ENCODE peak calls at places on chromosome X, in nine cellular contexts. X, F, M, U, E, N, G, B and Y are unnamed samples.
A peak's percentile ranks its signal among the peaks of the same experiment; 100 is the strongest.

GRCh38 chrX:44216171-44216570 is 127.3 kb downstream of the EFHC2 start:
- DNase-seq in X (no peak), F (no peak), M (no peak), U (no peak), E (no peak), N (no peak), G (no peak), B (no peak), Y (peak; percentile 30)

GRCh38 chrX:128928636-128929035 is 594.7 kb downstream of the SMARCA1 start:
- DNase-seq in X (no peak), F (no peak), M (no peak), U (no peak), E (no peak), N (no peak), G (no peak), B (no peak), Y (no peak)

GRCh38 chrX:20693071-20693470 is 426.4 kb upstream of the RPS6KA3 start:
- DNase-seq in X (no peak), F (no peak), M (no peak), U (no peak), E (no peak), N (no peak), G (no peak), B (no peak), Y (peak; percentile 13)

GRCh38 chrX:132227383-132228112 is 8.3 kb upstream of the RAP2C start:
- DNase-seq in X (no peak), F (no peak), M (no peak), U (no peak), E (no peak), N (no peak), G (no peak), B (no peak), Y (no peak)

GRCh38 chrX:84712621-84713020 is 210.4 kb upstream of the HDX start:
- DNase-seq in X (no peak), F (no peak), M (no peak), U (no peak), E (no peak), N (no peak), G (no peak), B (no peak), Y (no peak)

GRCh38 chrX:20974326-20974725 is 399.9 kb upstream of the CNKSR2 start:
- DNase-seq in X (no peak), F (no peak), M (no peak), U (no peak), E (no peak), N (no peak), G (no peak), B (no peak), Y (no peak)

GRCh38 chrX:155333701-155334100 is 713 bp downstream of the CLIC2 start:
- DNase-seq in X (no peak), F (no peak), M (no peak), U (no peak), E (no peak), N (no peak), G (no peak), B (no peak), Y (no peak)

GRCh38 chrX:2811271-2811670 is 17.5 kb upstream of the GYG2 start:
- DNase-seq in X (no peak), F (no peak), M (no peak), U (no peak), E (no peak), N (no peak), G (no peak), B (no peak), Y (no peak)

GRCh38 chrX:101079736-101080135 is 1.1 kb downstream of the TMEM35A start:
- DNase-seq in X (no peak), F (no peak), M (no peak), U (no peak), E (peak; percentile 12), N (peak; percentile 10), G (no peak), B (no peak), Y (no peak)

GRCh38 chrX:136658151-136658550 is 10.2 kb downstream of the CD40LG start:
- DNase-seq in X (no peak), F (no peak), M (no peak), U (no peak), E (no peak), N (no peak), G (no peak), B (no peak), Y (no peak)

GRCh38 chrX:85963736-85964135 is 83.6 kb downstream of the CHM start:
- DNase-seq in X (no peak), F (no peak), M (no peak), U (no peak), E (no peak), N (no peak), G (no peak), B (no peak), Y (no peak)

GRCh38 chrX:84339507-84340364 is 151.7 kb upstream of the RPS6KA6 start:
- DNase-seq in X (no peak), F (no peak), M (peak; percentile 83), U (peak; percentile 8), E (peak; percentile 40), N (peak; percentile 38), G (no peak), B (no peak), Y (peak; percentile 6)

GRCh38 chrX:42229533-42229932 is 306.2 kb upstream of the CASK start:
- DNase-seq in X (no peak), F (no peak), M (no peak), U (no peak), E (no peak), N (no peak), G (no peak), B (no peak), Y (no peak)

GRCh38 chrX:107736781-107737531 is 38.6 kb downstream of the TSC22D3 start:
- DNase-seq in X (no peak), F (no peak), M (no peak), U (no peak), E (peak; percentile 60), N (no peak), G (no peak), B (no peak), Y (no peak)

GRCh38 chrX:107738272-107738671 is 37.3 kb downstream of the TSC22D3 start:
- DNase-seq in X (no peak), F (no peak), M (no peak), U (no peak), E (no peak), N (no peak), G (no peak), B (no peak), Y (no peak)

GRCh38 chrX:107741318-107741813 is 34.2 kb downstream of the TSC22D3 start:
- DNase-seq in X (no peak), F (no peak), M (no peak), U (no peak), E (no peak), N (no peak), G (no peak), B (peak; percentile 33), Y (peak; percentile 19)

GRCh38 chrX:107739541-107739940 is 36.0 kb downstream of the TSC22D3 start:
- DNase-seq in X (no peak), F (no peak), M (no peak), U (no peak), E (no peak), N (no peak), G (no peak), B (no peak), Y (no peak)

GRCh38 chrX:107738768-107739167 is 36.8 kb downstream of the TSC22D3 start:
- DNase-seq in X (no peak), F (no peak), M (no peak), U (no peak), E (no peak), N (no peak), G (no peak), B (no peak), Y (no peak)
- H3K4me1 ChIP-seq in X (peaks cover 6% of the 10 kb centered on the region), F (peaks cover 3% of the 10 kb centered on the region), M (no peaks in the 10 kb centered on the region), U (peaks cover 18% of the 10 kb centered on the region), E (peaks cover 41% of the 10 kb centered on the region), N (peaks cover 26% of the 10 kb centered on the region), G (peaks cover 46% of the 10 kb centered on the region), B (peaks cover 24% of the 10 kb centered on the region), Y (peaks cover 3% of the 10 kb centered on the region)

DNA sequence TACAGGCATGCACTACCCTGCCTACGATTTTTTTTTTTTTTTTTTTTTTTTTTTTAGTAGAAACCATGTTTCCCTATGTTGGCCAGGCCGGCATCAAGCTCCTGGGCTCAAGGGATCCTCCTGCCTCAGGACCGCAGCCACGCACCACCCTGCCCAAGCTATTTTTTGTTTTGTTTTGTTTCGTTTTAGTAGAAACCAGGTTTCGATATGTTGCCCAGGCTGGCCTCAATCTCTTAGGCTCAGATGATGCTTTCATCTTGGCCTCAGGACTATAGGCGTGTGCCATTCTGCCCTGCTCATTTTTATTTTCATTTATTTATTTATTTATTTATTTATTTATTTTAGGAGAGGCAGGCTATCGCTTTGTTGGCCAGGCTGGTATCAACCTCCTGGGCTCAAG is 1.2 kb upstream of the SSX3 start:
- DNase-seq in X (no peak), F (no peak), M (no peak), U (no peak), E (no peak), N (no peak), G (no peak), B (no peak), Y (no peak)
- H3K4me1 ChIP-seq in X (no peaks in the 10 kb centered on the region), F (no peaks in the 10 kb centered on the region), M (no peaks in the 10 kb centered on the region), U (no peaks in the 10 kb centered on the region), E (no peaks in the 10 kb centered on the region), N (no peaks in the 10 kb centered on the region), G (no peaks in the 10 kb centered on the region), B (no peaks in the 10 kb centered on the region), Y (no peaks in the 10 kb centered on the region)

GRCh38 chrX:152895724-152896420 is 2.0 kb upstream of the ZNF185 start:
- DNase-seq in X (no peak), F (no peak), M (no peak), U (no peak), E (no peak), N (no peak), G (no peak), B (peak; percentile 77), Y (no peak)
- H3K4me1 ChIP-seq in X (no peaks in the 10 kb centered on the region), F (no peaks in the 10 kb centered on the region), M (no peaks in the 10 kb centered on the region), U (peaks cover 16% of the 10 kb centered on the region), E (no peaks in the 10 kb centered on the region), N (peaks cover 9% of the 10 kb centered on the region), G (no peaks in the 10 kb centered on the region), B (no peaks in the 10 kb centered on the region), Y (no peaks in the 10 kb centered on the region)

GRCh38 chrX:106014119-106014775 is 24.3 kb downstream of the SERPINA7 start:
- DNase-seq in X (no peak), F (no peak), M (no peak), U (no peak), E (no peak), N (no peak), G (no peak), B (no peak), Y (no peak)
- H3K4me1 ChIP-seq in X (no peaks in the 10 kb centered on the region), F (no peaks in the 10 kb centered on the region), M (no peaks in the 10 kb centered on the region), U (no peaks in the 10 kb centered on the region), E (no peaks in the 10 kb centered on the region), N (no peaks in the 10 kb centered on the region), G (no peaks in the 10 kb centered on the region), B (no peaks in the 10 kb centered on the region), Y (no peaks in the 10 kb centered on the region)

GRCh38 chrX:13759152-13759718 is 24.7 kb downstream of the OFD1 start:
- DNase-seq in X (peak; percentile 70), F (no peak), M (peak; percentile 83), U (no peak), E (no peak), N (no peak), G (no peak), B (no peak), Y (no peak)
- H3K4me1 ChIP-seq in X (peaks cover 36% of the 10 kb centered on the region), F (peaks cover 2% of the 10 kb centered on the region), M (peaks cover 64% of the 10 kb centered on the region), U (no peaks in the 10 kb centered on the region), E (peaks cover 4% of the 10 kb centered on the region), N (peaks cover 23% of the 10 kb centered on the region), G (peaks cover 10% of the 10 kb centered on the region), B (no peaks in the 10 kb centered on the region), Y (no peaks in the 10 kb centered on the region)